ENCODE peak calls at places on chromosomes 5 and 9, in four cellular contexts. X is GM12878, M is HEK293T, F is HepG2. O is an unnamed sample.

GRCh38 chr9:72149231-72149975 is at the start of gene GDA:
- DNase-seq in X (no peak), M (peak; percentile 12), F (no peak), O (no peak)

GRCh38 chr9:122092611-122093506 is at the start of gene TTLL11:
- DNase-seq in X (peak; percentile 48), M (peak; percentile 95), F (peak; percentile 85), O (peak; percentile 95)

GRCh38 chr5:50968296-50969206 is 302.1 kb downstream of the PARP8 start:
- DNase-seq in X (no peak), M (no peak), F (no peak), O (no peak)

GRCh38 chr5:156896545-156896944 is 46.5 kb downstream of the PPP1R2B start:
- DNase-seq in X (no peak), M (no peak), F (no peak), O (no peak)

GRCh38 chr5:1438871-1439270 is 6.4 kb downstream of the SLC6A3 start:
- DNase-seq in X (no peak), M (no peak), F (no peak), O (no peak)

GRCh38 chr9:100088202-100088601 is 10.6 kb downstream of the ERP44 start:
- DNase-seq in X (no peak), M (no peak), F (no peak), O (peak; percentile 32)

GRCh38 chr5:160152287-160152686 is 33.0 kb upstream of the PWWP2A start:
- DNase-seq in X (no peak), M (no peak), F (no peak), O (no peak)

GRCh38 chr5:40410939-40411635 is 268.6 kb upstream of the PTGER4 start:
- DNase-seq in X (no peak), M (no peak), F (no peak), O (no peak)

GRCh38 chr9:86500667-86501435 is 146.6 kb upstream of the TUT7 start:
- DNase-seq in X (no peak), M (no peak), F (no peak), O (no peak)

GRCh38 chr9:132673355-132673754 is 3.1 kb downstream of the GTF3C4 start:
- DNase-seq in X (no peak), M (peak; percentile 38), F (peak; percentile 64), O (peak; percentile 15)

GRCh38 chr9:109355564-109356297 is 34.9 kb upstream of the EPB41L4B start:
- DNase-seq in X (no peak), M (no peak), F (no peak), O (no peak)

GRCh38 chr5:137624786-137625349 is 111.0 kb downstream of the KLHL3 start:
- DNase-seq in X (no peak), M (no peak), F (no peak), O (no peak)

GRCh38 chr5:160616712-160617497 is 195.2 kb downstream of the PTTG1 start:
- DNase-seq in X (no peak), M (no peak), F (no peak), O (no peak)

GRCh38 chr9:79617395-79617794 is 45.6 kb downstream of the TLE4 start:
- DNase-seq in X (no peak), M (no peak), F (no peak), O (no peak)

GRCh38 chr9:5449521-5450359 is 602 bp upstream of the CD274 start:
- DNase-seq in X (no peak), M (no peak), F (no peak), O (no peak)

GRCh38 chr5:132054697-132055440 is 5.6 kb upstream of the IL3 start:
- DNase-seq in X (no peak), M (no peak), F (no peak), O (no peak)

GRCh38 chr9:20732118-20732517 is 48.1 kb downstream of the FOCAD start:
- DNase-seq in X (no peak), M (no peak), F (no peak), O (no peak)

GRCh38 chr9:85430659-85431370 is 310.9 kb downstream of the AGTPBP1 start:
- DNase-seq in X (no peak), M (peak; percentile 28), F (no peak), O (no peak)

GRCh38 chr9:16202913-16203734 is 650.3 kb downstream of the CCDC171 start:
- DNase-seq in X (no peak), M (no peak), F (no peak), O (no peak)

GRCh38 chr5:79802995-79803394 is 113.4 kb downstream of the CMYA5 start:
- DNase-seq in X (no peak), M (no peak), F (no peak), O (no peak)

GRCh38 chr5:178589180-178590140 is 733 bp downstream of the COL23A1 start:
- DNase-seq in X (no peak), M (peak; percentile 69), F (no peak), O (peak; percentile 43)

GRCh38 chr9:129582865-129583264 is 38.0 kb downstream of the C9orf50 start:
- DNase-seq in X (no peak), M (no peak), F (no peak), O (no peak)

GRCh38 chr5:36943584-36943983 is 67.0 kb downstream of the NIPBL start:
- DNase-seq in X (no peak), M (no peak), F (no peak), O (no peak)

GRCh38 chr5:142151436-142152382 is 43.1 kb downstream of the NDFIP1 start:
- DNase-seq in X (peak; percentile 2), M (peak; percentile 22), F (peak; percentile 48), O (peak; percentile 58)

GRCh38 chr5:94690778-94691177 is 72.3 kb downstream of the SLF1 start:
- DNase-seq in X (no peak), M (no peak), F (no peak), O (no peak)

GRCh38 chr9:129703667-129704355 is 38.4 kb downstream of the PRRX2 start:
- DNase-seq in X (no peak), M (no peak), F (no peak), O (no peak)

GRCh38 chr5:14777187-14777586 is 94.4 kb downstream of the ANKH start:
- DNase-seq in X (no peak), M (no peak), F (no peak), O (no peak)

GRCh38 chr5:143896981-143897380 is 85.0 kb downstream of the HMHB1 start:
- DNase-seq in X (no peak), M (no peak), F (no peak), O (no peak)

GRCh38 chr5:35058395-35058794 is 10.6 kb upstream of the AGXT2 start:
- DNase-seq in X (peak; percentile 30), M (no peak), F (no peak), O (no peak)

GRCh38 chr9:136645343-136645902 is 17.3 kb upstream of the EGFL7 start:
- DNase-seq in X (no peak), M (no peak), F (no peak), O (no peak)
- TF ChIP-seq FOXM1 in X (no peak), M (no peak), F (no peak), O (no peak)

DNA sequence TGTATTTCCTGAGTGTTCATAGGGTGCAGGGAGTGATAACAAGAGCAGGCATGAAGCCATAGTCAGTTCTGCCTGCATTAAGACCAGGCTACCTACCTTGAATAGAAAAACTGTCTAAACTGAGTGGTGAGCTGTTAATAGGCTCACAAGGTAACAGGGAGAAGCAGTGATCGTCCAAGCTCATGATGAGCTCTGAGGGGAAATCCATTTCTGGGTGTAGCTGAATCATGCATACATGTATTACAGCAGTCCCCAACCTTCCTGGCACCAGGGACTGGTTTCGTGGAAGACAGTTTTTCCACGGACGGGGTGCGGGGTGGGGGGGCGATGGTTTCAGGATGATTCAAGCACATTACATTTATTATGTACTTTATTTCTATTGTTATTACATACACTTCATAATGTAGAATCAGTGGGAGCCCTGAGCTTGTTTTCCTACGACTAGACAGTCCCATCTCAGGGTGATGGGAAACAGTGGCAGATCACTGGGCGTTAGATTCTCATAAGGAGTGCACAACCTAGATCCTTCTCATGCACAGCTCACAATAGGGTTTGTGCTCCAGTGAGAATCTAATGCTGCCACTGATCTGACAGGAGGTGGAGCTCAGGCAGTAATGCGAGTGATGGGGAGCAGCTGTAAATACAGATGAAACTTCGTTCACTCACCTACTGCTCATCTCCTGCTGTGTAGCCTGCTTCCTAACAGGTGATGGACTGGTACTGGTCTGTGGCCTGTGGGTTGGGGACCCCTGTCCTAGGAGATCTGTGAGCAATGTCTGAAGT is 100.0 kb upstream of the IL6ST start:
- DNase-seq in X (no peak), M (no peak), F (no peak), O (no peak)
- TF ChIP-seq FOXK2 in X (no peak), M (no peak), F (no peak), O (no peak)

DNA sequence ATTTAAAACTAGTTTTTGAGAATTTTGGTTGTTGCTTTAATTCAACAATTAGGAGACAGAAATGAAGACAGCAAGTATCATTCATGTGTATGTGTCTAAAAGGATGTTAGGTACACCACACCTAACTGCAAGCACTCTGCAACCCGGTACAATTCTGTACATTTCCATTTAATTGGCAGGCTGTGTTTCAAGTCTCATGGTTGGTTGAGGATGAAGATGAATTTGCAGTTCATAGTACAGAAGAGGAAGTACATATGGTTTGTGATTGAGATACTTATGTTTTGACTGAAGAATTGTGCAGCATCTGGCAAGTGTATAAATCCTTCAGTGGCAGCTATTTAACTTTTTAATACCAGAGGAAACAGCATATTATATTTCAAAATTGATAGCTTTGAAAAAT is 628.7 kb upstream of the ZNF608 start:
- DNase-seq in X (no peak), M (no peak), F (no peak), O (no peak)
- TF ChIP-seq FOXM1 in X (no peak), M (no peak), F (no peak), O (no peak)

GRCh38 chr5:111673896-111674626 is 82.9 kb downstream of the NREP start:
- DNase-seq in X (no peak), M (no peak), F (no peak), O (no peak)

GRCh38 chr5:111676496-111676895 is 80.5 kb downstream of the NREP start:
- DNase-seq in X (no peak), M (no peak), F (no peak), O (no peak)

GRCh38 chr5:111679611-111680010 is 77.4 kb downstream of the NREP start:
- DNase-seq in X (no peak), M (no peak), F (no peak), O (no peak)

GRCh38 chr5:111675540-111675939 is 81.5 kb downstream of the NREP start:
- DNase-seq in X (no peak), M (no peak), F (no peak), O (no peak)

DNA sequence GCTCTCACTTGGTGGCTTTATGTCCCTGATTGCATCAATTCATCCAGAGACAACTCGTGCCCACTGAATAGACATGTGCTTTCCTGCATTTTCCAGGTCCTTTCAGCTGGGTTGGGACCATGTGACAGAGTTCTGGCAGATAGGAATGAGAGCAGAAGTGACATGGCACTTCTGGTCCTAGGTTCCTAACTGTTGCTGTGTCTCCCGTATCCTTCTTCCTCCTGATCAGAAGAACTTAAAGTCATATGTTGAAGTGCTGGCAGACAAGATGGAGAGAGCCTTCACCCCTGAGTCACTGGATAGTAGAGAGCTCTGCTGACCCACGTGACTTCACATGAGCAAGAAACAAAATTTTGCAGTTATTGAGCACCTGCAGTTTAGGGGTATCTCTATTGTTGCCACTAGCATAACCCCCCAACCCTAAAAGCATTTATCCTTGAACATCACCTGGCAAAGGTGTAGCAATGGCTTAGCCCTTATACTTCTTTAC is 80.0 kb downstream of the NREP start:
- DNase-seq in X (no peak), M (no peak), F (no peak), O (no peak)
- TF ChIP-seq FOXK2 in X (no peak), M (no peak), F (no peak), O (no peak)

DNA sequence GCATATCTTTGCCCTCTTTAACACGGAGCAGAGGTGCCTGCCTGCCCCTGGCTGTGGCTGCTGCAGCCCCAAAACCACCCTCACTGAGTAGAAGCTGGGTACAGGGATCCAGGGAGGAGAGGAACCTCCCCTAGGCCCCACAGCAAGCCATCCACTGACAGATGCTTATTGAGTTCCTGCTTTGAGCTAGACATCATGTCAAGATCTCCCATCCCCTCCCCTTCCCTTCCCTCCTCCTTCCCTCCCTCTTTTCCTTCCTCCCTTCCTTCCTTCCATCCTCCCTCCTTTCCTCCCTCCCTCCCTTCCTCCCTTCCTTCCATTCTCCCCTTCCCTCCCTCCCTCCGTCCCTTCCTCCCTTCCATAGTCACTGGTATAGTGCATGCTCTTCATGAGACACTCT is 29.3 kb downstream of the GOLGA2 start:
- DNase-seq in X (no peak), M (no peak), F (no peak), O (peak; percentile 23)
- TF ChIP-seq FOXM1 in X (no peak), M (no peak), F (no peak), O (no peak)

O was measured in K562.